ENCODE peak calls at places on chromosomes 16 and 17, in eight cellular contexts. One of them, this sample, is unnamed. For H3K36me3, the result is how much of the 10 kb centered on the place peaks cover.

GRCh38 chr17:30363715-30364202 is 15.0 kb upstream of the CPD start:
- DNase-seq in left lung: no peak
- DNase-seq in WERI-Rb-1: no peak
- DNase-seq in GM23338: no peak
- DNase-seq in heart left ventricle: no peak
- DNase-seq in heart right ventricle: no peak
- DNase-seq in sigmoid colon: no peak
- DNase-seq in psoas muscle: no peak
- DNase-seq in this sample: no peak

GRCh38 chr17:82334204-82334621 is 647 bp upstream of the SECTM1 start:
- DNase-seq in left lung: peak
- DNase-seq in heart left ventricle: no peak
- DNase-seq in sigmoid colon: no peak
- DNase-seq in psoas muscle: no peak
- DNase-seq in WERI-Rb-1: no peak
- DNase-seq in heart right ventricle: no peak
- DNase-seq in GM23338: no peak
- DNase-seq in this sample: no peak

GRCh38 chr16:49578435-49579024 is 204.9 kb downstream of the C16orf78 start:
- DNase-seq in heart left ventricle: no peak
- DNase-seq in left lung: no peak
- DNase-seq in GM23338: no peak
- DNase-seq in heart right ventricle: no peak
- DNase-seq in WERI-Rb-1: no peak
- DNase-seq in sigmoid colon: peak
- DNase-seq in psoas muscle: no peak
- DNase-seq in this sample: no peak

GRCh38 chr17:48113201-48113676 is 5.7 kb downstream of the SNX11 start:
- DNase-seq in psoas muscle: no peak
- DNase-seq in left lung: no peak
- DNase-seq in sigmoid colon: no peak
- DNase-seq in heart right ventricle: no peak
- DNase-seq in heart left ventricle: no peak
- DNase-seq in GM23338: no peak
- DNase-seq in WERI-Rb-1: no peak
- DNase-seq in this sample: no peak

GRCh38 chr16:3157229-3158013 is 22.6 kb downstream of the ZNF213 start:
- DNase-seq in heart right ventricle: peak
- DNase-seq in left lung: peak
- DNase-seq in heart left ventricle: peak
- DNase-seq in GM23338: peak
- DNase-seq in sigmoid colon: peak
- DNase-seq in psoas muscle: peak
- DNase-seq in WERI-Rb-1: peak
- DNase-seq in this sample: peak

GRCh38 chr16:21645261-21645721 is 7.1 kb downstream of the IGSF6 start:
- DNase-seq in psoas muscle: no peak
- DNase-seq in left lung: no peak
- DNase-seq in heart right ventricle: no peak
- DNase-seq in GM23338: no peak
- DNase-seq in sigmoid colon: no peak
- DNase-seq in WERI-Rb-1: no peak
- DNase-seq in heart left ventricle: no peak
- DNase-seq in this sample: no peak

GRCh38 chr16:24257965-24258364 is 1.8 kb downstream of the CACNG3 start:
- DNase-seq in left lung: no peak
- DNase-seq in GM23338: peak
- DNase-seq in psoas muscle: no peak
- DNase-seq in WERI-Rb-1: no peak
- DNase-seq in heart right ventricle: no peak
- DNase-seq in heart left ventricle: no peak
- DNase-seq in sigmoid colon: no peak
- DNase-seq in this sample: no peak

GRCh38 chr16:4892356-4893102 is 44.4 kb downstream of the PPL start:
- DNase-seq in WERI-Rb-1: peak
- DNase-seq in heart left ventricle: peak
- DNase-seq in heart right ventricle: peak
- DNase-seq in psoas muscle: no peak
- DNase-seq in sigmoid colon: no peak
- DNase-seq in GM23338: no peak
- DNase-seq in left lung: peak
- DNase-seq in this sample: no peak

GRCh38 chr17:15912416-15912955 is 32.4 kb upstream of the ADORA2B start:
- DNase-seq in heart right ventricle: no peak
- DNase-seq in WERI-Rb-1: no peak
- DNase-seq in sigmoid colon: no peak
- DNase-seq in left lung: no peak
- DNase-seq in heart left ventricle: no peak
- DNase-seq in GM23338: no peak
- DNase-seq in psoas muscle: no peak
- DNase-seq in this sample: no peak

GRCh38 chr17:40553694-40554534 is 11.4 kb downstream of the CCR7 start:
- DNase-seq in heart right ventricle: peak
- DNase-seq in psoas muscle: peak
- DNase-seq in heart left ventricle: peak
- DNase-seq in WERI-Rb-1: peak
- DNase-seq in sigmoid colon: peak
- DNase-seq in left lung: no peak
- DNase-seq in GM23338: no peak
- DNase-seq in this sample: peak

GRCh38 chr17:78563189-78564145 is 13.7 kb downstream of the DNAH17 start:
- DNase-seq in heart left ventricle: peak
- DNase-seq in sigmoid colon: peak
- DNase-seq in psoas muscle: no peak
- DNase-seq in left lung: no peak
- DNase-seq in GM23338: no peak
- DNase-seq in WERI-Rb-1: no peak
- DNase-seq in heart right ventricle: peak
- DNase-seq in this sample: no peak

GRCh38 chr17:68060336-68060735 is 24.8 kb downstream of the KPNA2 start:
- DNase-seq in left lung: no peak
- DNase-seq in WERI-Rb-1: no peak
- DNase-seq in sigmoid colon: no peak
- DNase-seq in GM23338: no peak
- DNase-seq in heart left ventricle: no peak
- DNase-seq in psoas muscle: no peak
- DNase-seq in heart right ventricle: no peak
- DNase-seq in this sample: no peak

GRCh38 chr17:68053237-68054030 is 17.9 kb downstream of the KPNA2 start:
- DNase-seq in sigmoid colon: peak
- DNase-seq in psoas muscle: peak
- DNase-seq in GM23338: no peak
- DNase-seq in heart left ventricle: peak
- DNase-seq in left lung: peak
- DNase-seq in heart right ventricle: peak
- DNase-seq in WERI-Rb-1: no peak
- DNase-seq in this sample: peak

GRCh38 chr17:68054296-68054900 is 18.9 kb downstream of the KPNA2 start:
- DNase-seq in GM23338: no peak
- DNase-seq in heart left ventricle: peak
- DNase-seq in sigmoid colon: no peak
- DNase-seq in WERI-Rb-1: no peak
- DNase-seq in left lung: no peak
- DNase-seq in heart right ventricle: peak
- DNase-seq in psoas muscle: no peak
- DNase-seq in this sample: peak

GRCh38 chr17:68061512-68062313 is 26.2 kb downstream of the KPNA2 start:
- DNase-seq in WERI-Rb-1: no peak
- DNase-seq in psoas muscle: no peak
- DNase-seq in GM23338: no peak
- DNase-seq in sigmoid colon: no peak
- DNase-seq in left lung: no peak
- DNase-seq in heart right ventricle: no peak
- DNase-seq in heart left ventricle: peak
- DNase-seq in this sample: no peak

DNA sequence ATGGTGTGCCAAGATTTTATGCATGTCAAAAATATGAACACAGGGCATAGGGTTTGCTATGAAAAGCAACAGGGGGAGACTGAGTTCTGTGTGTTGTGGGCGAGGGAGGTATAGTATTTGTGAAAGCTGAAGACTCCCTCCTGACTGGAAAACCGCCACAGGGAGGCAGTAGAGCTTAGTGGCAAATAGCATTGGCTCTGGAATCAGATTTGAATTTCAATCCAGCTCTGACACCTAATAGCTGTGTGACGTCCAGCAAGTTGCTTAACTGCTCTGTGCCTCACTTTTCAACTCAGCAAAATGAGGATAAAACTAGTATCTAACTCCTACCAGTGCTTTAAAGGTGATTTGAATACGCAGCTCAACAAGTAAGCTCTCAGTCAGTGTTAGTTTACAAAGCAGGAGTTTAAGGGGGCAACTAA is 22.0 kb downstream of the KPNA2 start:
- DNase-seq in WERI-Rb-1: peak
- DNase-seq in GM23338: peak
- DNase-seq in heart right ventricle: no peak
- DNase-seq in left lung: no peak
- DNase-seq in heart left ventricle: no peak
- DNase-seq in sigmoid colon: no peak
- DNase-seq in psoas muscle: no peak
- DNase-seq in this sample: no peak
- TF ChIP-seq CTCF in WERI-Rb-1: peak
- TF ChIP-seq CTCF in GM23338: peak
- TF ChIP-seq CTCF in heart right ventricle: peak
- TF ChIP-seq CTCF in left lung: peak
- TF ChIP-seq CTCF in heart left ventricle: peak
- TF ChIP-seq CTCF in sigmoid colon: no peak
- TF ChIP-seq CTCF in psoas muscle: peak
- TF ChIP-seq CTCF in this sample: no peak

GRCh38 chr17:8264836-8265542 is 15.9 kb downstream of the PFAS start:
- DNase-seq in psoas muscle: no peak
- DNase-seq in heart left ventricle: no peak
- DNase-seq in sigmoid colon: no peak
- DNase-seq in heart right ventricle: no peak
- DNase-seq in WERI-Rb-1: no peak
- DNase-seq in left lung: no peak
- DNase-seq in GM23338: no peak
- DNase-seq in this sample: no peak

GRCh38 chr17:8268550-8269298 is 19.6 kb downstream of the PFAS start:
- DNase-seq in heart right ventricle: no peak
- DNase-seq in sigmoid colon: no peak
- DNase-seq in left lung: no peak
- DNase-seq in GM23338: no peak
- DNase-seq in psoas muscle: no peak
- DNase-seq in WERI-Rb-1: no peak
- DNase-seq in heart left ventricle: no peak
- DNase-seq in this sample: no peak

GRCh38 chr17:8267480-8268147 is 18.5 kb downstream of the PFAS start:
- DNase-seq in WERI-Rb-1: no peak
- DNase-seq in sigmoid colon: no peak
- DNase-seq in GM23338: no peak
- DNase-seq in psoas muscle: no peak
- DNase-seq in heart right ventricle: no peak
- DNase-seq in heart left ventricle: no peak
- DNase-seq in left lung: no peak
- DNase-seq in this sample: no peak

GRCh38 chr17:8264320-8264719 is 15.2 kb downstream of the PFAS start:
- DNase-seq in GM23338: no peak
- DNase-seq in WERI-Rb-1: no peak
- DNase-seq in heart right ventricle: no peak
- DNase-seq in psoas muscle: no peak
- DNase-seq in sigmoid colon: no peak
- DNase-seq in heart left ventricle: no peak
- DNase-seq in left lung: no peak
- DNase-seq in this sample: no peak

DNA sequence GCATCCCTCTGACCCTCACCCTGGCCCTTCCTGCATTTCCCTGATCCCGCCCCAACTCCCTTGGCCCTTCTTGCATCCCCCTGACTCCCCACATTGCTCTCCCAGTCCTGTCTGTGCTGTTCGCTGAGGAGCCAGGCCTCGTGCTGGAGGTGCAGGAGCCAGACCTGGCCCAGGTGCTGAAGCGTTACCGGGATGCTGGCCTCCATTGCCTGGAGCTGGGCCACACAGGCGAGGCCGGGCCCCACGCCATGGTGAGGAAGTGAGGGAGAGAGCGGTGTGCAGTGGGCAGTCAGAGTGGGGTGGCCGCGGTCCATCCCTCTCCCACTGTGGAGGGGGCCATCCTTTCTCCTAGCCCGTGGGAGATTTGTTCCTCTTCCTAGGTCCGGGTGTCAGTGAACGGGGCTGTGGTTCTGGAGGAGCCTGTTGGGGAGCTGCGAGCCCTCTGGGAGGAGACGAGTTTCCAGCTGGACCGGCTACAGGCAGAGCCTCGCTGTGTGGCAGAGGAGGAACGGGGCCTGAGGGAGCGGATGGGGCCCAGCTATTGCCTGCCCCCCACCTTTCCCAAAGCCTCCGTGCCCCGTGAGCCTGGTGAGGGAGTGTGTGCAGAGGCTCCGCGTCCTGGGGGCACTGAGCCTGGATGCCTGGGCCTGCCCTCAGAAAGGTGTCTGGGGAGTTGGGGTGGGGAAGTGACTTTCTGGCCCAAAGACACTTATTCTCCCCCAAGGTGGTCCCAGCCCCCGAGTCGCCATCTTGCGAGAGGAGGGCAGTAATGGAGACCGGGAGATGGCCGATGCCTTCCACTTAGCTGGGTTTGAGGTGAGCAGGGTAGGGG is 17.8 kb downstream of the PFAS start:
- DNase-seq in sigmoid colon: no peak
- DNase-seq in GM23338: no peak
- DNase-seq in heart left ventricle: no peak
- DNase-seq in left lung: no peak
- DNase-seq in psoas muscle: no peak
- DNase-seq in WERI-Rb-1: no peak
- DNase-seq in heart right ventricle: no peak
- DNase-seq in this sample: no peak
- H3K36me3 ChIP-seq in sigmoid colon: under half
- H3K36me3 ChIP-seq in GM23338: half or more
- H3K36me3 ChIP-seq in heart left ventricle: under half
- H3K36me3 ChIP-seq in left lung: under half
- H3K36me3 ChIP-seq in psoas muscle: under half
- H3K36me3 ChIP-seq in WERI-Rb-1: half or more
- H3K36me3 ChIP-seq in heart right ventricle: half or more
- H3K36me3 ChIP-seq in this sample: under half

GRCh38 chr16:234468-235305 is at the start of gene FAM234A:
- DNase-seq in sigmoid colon: peak
- DNase-seq in heart left ventricle: peak
- DNase-seq in psoas muscle: peak
- DNase-seq in left lung: peak
- DNase-seq in WERI-Rb-1: peak
- DNase-seq in GM23338: peak
- DNase-seq in heart right ventricle: peak
- DNase-seq in this sample: peak
- TF ChIP-seq CTCF in sigmoid colon: peak
- TF ChIP-seq CTCF in heart left ventricle: peak
- TF ChIP-seq CTCF in psoas muscle: peak
- TF ChIP-seq CTCF in left lung: no peak
- TF ChIP-seq CTCF in WERI-Rb-1: peak
- TF ChIP-seq CTCF in GM23338: peak
- TF ChIP-seq CTCF in heart right ventricle: peak
- TF ChIP-seq CTCF in this sample: peak

DNA sequence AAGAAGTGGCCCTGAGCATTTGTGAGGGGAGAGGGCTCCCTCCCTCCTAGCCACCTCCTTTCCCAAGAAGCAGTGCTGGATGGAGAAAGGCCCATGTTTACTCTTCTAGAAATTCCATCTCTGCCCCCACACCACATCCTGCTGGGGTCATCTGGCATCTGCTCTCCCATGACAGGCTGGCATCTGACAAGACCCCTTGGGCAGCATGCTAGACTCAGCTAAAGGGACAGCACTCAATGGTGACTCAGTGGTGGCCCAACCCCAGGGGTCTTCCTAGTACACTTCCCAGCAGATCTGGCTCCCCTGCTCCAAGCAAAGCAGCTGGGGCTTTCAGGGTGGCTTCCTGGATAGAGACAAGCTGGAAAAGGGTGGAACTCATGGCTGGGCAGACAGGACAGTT is 14.4 kb downstream of the SLC38A7 start:
- DNase-seq in left lung: no peak
- DNase-seq in heart right ventricle: no peak
- DNase-seq in sigmoid colon: no peak
- DNase-seq in WERI-Rb-1: no peak
- DNase-seq in heart left ventricle: no peak
- DNase-seq in GM23338: no peak
- DNase-seq in psoas muscle: no peak
- DNase-seq in this sample: no peak
- H3K36me3 ChIP-seq in left lung: under half
- H3K36me3 ChIP-seq in heart right ventricle: half or more
- H3K36me3 ChIP-seq in sigmoid colon: under half
- H3K36me3 ChIP-seq in WERI-Rb-1: under half
- H3K36me3 ChIP-seq in heart left ventricle: under half
- H3K36me3 ChIP-seq in GM23338: under half
- H3K36me3 ChIP-seq in psoas muscle: under half
- H3K36me3 ChIP-seq in this sample: under half

This sample was measured in uterus.